ENCODE peak calls at places on chromosomes 6 and 20, in four cellular contexts. Y is SJSA1, F is breast epithelium, J is esophagus squamous epithelium. H is an unnamed sample.

GRCh38 chr6:128870751-128871150 is 12.2 kb upstream of the LAMA2 start:
- DNase-seq in Y (no peak), F (no peak), J (no peak), H (no peak)

GRCh38 chr6:170152989-170153388 is 137.9 kb downstream of the DLL1 start:
- DNase-seq in Y (no peak), F (peak), J (no peak), H (peak)

GRCh38 chr6:110930795-110931194 is 27.7 kb upstream of the GTF3C6 start:
- DNase-seq in Y (no peak), F (no peak), J (no peak), H (no peak)

GRCh38 chr6:70103798-70104197 is 199.1 kb downstream of the COL9A1 start:
- DNase-seq in Y (no peak), F (no peak), J (no peak), H (peak)

GRCh38 chr6:166112580-166112979 is 55.1 kb downstream of the TBXT start:
- DNase-seq in Y (peak), F (no peak), J (no peak), H (no peak)

GRCh38 chr20:50870572-50871161 is 60.6 kb downstream of the ADNP start:
- DNase-seq in Y (no peak), F (no peak), J (no peak), H (peak)

GRCh38 chr6:121520337-121521163 is 85.1 kb downstream of the GJA1 start:
- DNase-seq in Y (peak), F (no peak), J (no peak), H (peak)

GRCh38 chr6:149480502-149481280 is 4.1 kb downstream of the ZC3H12D start:
- DNase-seq in Y (no peak), F (no peak), J (no peak), H (no peak)

GRCh38 chr6:87504440-87504839 is 31.7 kb downstream of the SLC35A1 start:
- DNase-seq in Y (no peak), F (no peak), J (no peak), H (no peak)

GRCh38 chr20:40887100-40887499 is 141.5 kb upstream of the TOP1 start:
- DNase-seq in Y (no peak), F (peak), J (no peak), H (no peak)

GRCh38 chr20:4299773-4300172 is 284.4 kb upstream of the RNF24 start:
- DNase-seq in Y (no peak), F (no peak), J (no peak), H (no peak)

GRCh38 chr20:18984238-18985200 is 170.9 kb downstream of the SCP2D1 start:
- DNase-seq in Y (no peak), F (no peak), J (no peak), H (no peak)

GRCh38 chr6:103875221-103875620 is 984.5 kb downstream of the HACE1 start:
- DNase-seq in Y (no peak), F (no peak), J (no peak), H (no peak)

GRCh38 chr6:24692415-24692814 is 25.5 kb downstream of the ACOT13 start:
- DNase-seq in Y (no peak), F (no peak), J (no peak), H (no peak)

GRCh38 chr6:1390805-1391511 is 1.6 kb downstream of the FOXF2 start:
- DNase-seq in Y (no peak), F (no peak), J (no peak), H (peak)

GRCh38 chr6:1394591-1395463 is 5.5 kb downstream of the FOXF2 start:
- DNase-seq in Y (no peak), F (no peak), J (no peak), H (peak)

GRCh38 chr6:1391692-1392309 is 2.4 kb downstream of the FOXF2 start:
- DNase-seq in Y (peak), F (no peak), J (no peak), H (no peak)

GRCh38 chr6:1393641-1394283 is 4.4 kb downstream of the FOXF2 start:
- DNase-seq in Y (no peak), F (no peak), J (no peak), H (peak)

GRCh38 chr6:1392813-1393640 is 3.7 kb downstream of the FOXF2 start:
- DNase-seq in Y (no peak), F (no peak), J (no peak), H (peak)
- H3K4me3 ChIP-seq in Y (peak), F (no peak), J (peak), H (peak)

GRCh38 chr6:37109714-37110454 is 60.1 kb upstream of the PIM1 start:
- DNase-seq in Y (no peak), F (no peak), J (no peak), H (no peak)
- H3K4me3 ChIP-seq in Y (no peak), F (no peak), J (no peak), H (no peak)

GRCh38 chr20:58693226-58694006 is 816 bp downstream of the NPEPL1 start:
- DNase-seq in Y (peak), F (no peak), J (no peak), H (peak)
- H3K4me3 ChIP-seq in Y (peak), F (peak), J (peak), H (peak)

DNA sequence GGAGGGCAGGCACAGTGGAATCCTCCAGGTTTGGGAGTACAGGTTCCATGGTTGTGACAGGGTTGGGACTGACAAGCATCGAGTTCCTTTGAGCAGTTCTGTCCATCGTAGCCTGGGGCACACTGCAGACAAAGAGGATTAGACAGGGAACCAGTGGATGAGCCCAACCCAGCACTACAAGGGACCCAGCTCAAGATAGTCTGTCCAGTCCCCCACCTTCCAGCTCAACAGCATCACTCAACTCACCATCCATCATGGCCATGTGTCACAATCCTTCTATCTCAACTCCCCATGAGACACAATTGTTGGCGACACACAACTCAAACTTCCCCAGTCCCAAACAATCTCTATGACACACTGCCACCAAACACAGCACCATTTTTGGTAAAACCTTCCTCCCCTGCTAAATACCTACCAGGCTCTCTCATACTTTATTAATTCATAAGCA is 11.8 kb upstream of the GPSM3 start:
- DNase-seq in Y (no peak), F (no peak), J (no peak), H (no peak)
- H3K4me3 ChIP-seq in Y (no peak), F (no peak), J (no peak), H (no peak)

GRCh38 chr6:36539814-36540568 is 7.3 kb downstream of the STK38 start:
- DNase-seq in Y (no peak), F (no peak), J (no peak), H (no peak)
- H3K4me3 ChIP-seq in Y (no peak), F (no peak), J (no peak), H (no peak)

GRCh38 chr6:46199387-46199786 is 28.6 kb upstream of the ENPP5 start:
- DNase-seq in Y (no peak), F (no peak), J (no peak), H (no peak)

GRCh38 chr6:46207174-46207573 is 36.4 kb upstream of the ENPP5 start:
- DNase-seq in Y (no peak), F (no peak), J (no peak), H (no peak)

GRCh38 chr6:46201701-46202100 is 30.9 kb upstream of the ENPP5 start:
- DNase-seq in Y (no peak), F (no peak), J (no peak), H (no peak)

GRCh38 chr6:46204880-46205650 is 34.3 kb upstream of the ENPP5 start:
- DNase-seq in Y (no peak), F (no peak), J (no peak), H (no peak)

GRCh38 chr6:46203388-46203787 is 32.6 kb upstream of the ENPP5 start:
- DNase-seq in Y (no peak), F (no peak), J (no peak), H (no peak)
- H3K4me3 ChIP-seq in Y (no peak), F (no peak), J (no peak), H (no peak)

DNA sequence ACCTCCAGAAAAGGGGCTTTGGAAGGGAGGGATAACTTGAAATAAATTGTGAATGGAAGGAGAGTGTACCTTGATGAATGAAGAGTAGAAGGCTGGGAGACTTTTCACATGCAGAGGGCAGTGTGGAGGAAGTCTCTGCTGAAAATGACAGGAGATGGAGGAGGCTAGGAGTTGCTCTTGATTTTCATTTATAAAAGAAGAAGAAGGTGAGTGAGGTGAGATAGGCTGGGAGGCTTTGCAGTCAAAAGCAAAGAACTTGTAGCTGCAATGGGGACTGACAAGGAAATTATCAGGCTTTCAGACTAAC is 1.4 kb downstream of the HCRTR2 start:
- DNase-seq in Y (no peak), F (no peak), J (no peak), H (peak)
- H3K4me3 ChIP-seq in Y (no peak), F (no peak), J (no peak), H (peak)

GRCh38 chr20:53578492-53579222 is 15.0 kb downstream of the ZNF217 start:
- DNase-seq in Y (peak), F (no peak), J (peak), H (peak)
- H3K4me3 ChIP-seq in Y (no peak), F (no peak), J (peak), H (no peak)

DNA sequence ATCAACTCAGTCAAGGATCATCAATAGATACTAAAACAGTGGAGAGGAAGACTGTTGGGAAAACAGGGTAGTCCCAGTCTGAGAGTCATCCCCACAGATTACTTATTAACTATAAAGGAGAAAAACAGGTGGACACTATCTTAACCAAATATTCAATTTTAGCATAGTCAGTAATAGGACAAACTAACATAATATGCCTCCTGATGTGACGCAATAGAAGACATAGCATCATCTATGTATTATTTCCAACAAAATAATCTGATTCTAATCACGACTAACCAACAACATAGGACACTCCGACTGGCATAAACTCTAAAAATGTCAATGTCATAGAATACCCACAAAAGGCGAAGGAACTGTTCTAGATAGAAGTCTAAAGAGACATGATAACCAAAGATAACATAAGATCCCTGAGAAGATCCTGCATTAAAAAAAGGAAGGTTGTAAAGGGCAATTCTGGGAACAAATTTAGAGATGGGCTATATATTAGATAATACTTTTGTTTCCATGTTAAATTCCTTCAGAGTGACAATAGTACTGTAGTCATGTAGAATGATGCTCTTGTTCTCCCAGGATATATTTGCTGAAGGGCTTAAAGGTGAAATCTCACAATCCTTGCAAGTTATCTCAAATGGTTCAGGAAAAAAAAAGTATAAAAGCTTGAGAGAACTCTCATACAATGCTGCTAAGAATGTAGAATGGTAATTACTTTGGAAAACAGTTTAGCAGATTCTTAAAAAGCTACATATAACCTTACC is 28.9 kb downstream of the ILRUN start:
- DNase-seq in Y (no peak), F (no peak), J (no peak), H (no peak)
- H3K4me3 ChIP-seq in Y (no peak), F (no peak), J (no peak), H (no peak)

GRCh38 chr20:32052792-32053362 is 835 bp downstream of the HCK start:
- DNase-seq in Y (no peak), F (no peak), J (no peak), H (peak)

GRCh38 chr20:32050324-32050723 is 1.7 kb upstream of the HCK start:
- DNase-seq in Y (no peak), F (no peak), J (no peak), H (no peak)

GRCh38 chr20:32052090-32052791 is at the start of gene HCK:
- DNase-seq in Y (no peak), F (no peak), J (no peak), H (peak)

GRCh38 chr20:32051720-32052089 is 337 bp upstream of the HCK start:
- DNase-seq in Y (no peak), F (no peak), J (no peak), H (no peak)

DNA sequence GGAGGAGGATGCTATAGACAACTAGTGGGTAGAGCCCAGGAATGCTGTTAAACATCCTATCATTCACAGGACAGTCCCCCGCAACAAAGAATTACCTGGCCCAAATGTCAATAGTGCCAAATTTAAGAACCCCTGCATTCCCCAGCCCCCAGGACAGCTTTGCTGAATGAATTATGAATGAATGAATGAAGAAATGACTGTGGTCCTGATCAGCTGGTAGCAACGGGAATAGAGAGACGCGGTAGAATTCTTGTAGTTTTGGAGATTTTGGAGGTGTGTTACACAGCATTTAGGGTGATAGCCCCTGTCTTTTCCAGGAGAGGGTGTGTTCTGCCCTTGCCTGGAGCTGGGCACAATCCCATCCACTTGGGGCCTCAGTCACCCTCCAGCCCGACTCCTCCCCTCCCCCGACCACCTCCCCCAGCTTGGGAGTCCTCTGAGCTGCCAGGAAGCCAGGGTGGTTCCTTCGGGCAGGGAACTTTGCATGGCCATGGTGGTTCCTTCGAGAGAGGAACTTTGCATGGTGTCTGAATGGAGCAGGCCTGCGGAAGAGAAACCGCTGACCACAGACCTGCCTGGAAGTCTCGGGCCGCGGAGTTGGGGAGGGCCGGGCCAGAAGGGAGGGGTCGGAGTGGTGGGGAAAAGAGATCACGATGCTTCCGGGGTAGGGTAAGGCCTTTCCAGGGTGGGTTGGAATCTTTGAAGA is 1.0 kb upstream of the HCK start:
- DNase-seq in Y (no peak), F (no peak), J (no peak), H (peak)
- H3K4me3 ChIP-seq in Y (no peak), F (no peak), J (no peak), H (peak)